ENCODE peak calls at places on chromosome 5, in four cellular contexts. One of them, this sample, is unnamed.

GRCh38 chr5:177455661-177456590 is 9.3 kb downstream of the PRR7 start:
- DNase-seq in mesenchymal stem cell: peak; percentile 88
- DNase-seq in H1: peak; percentile 96
- DNase-seq in H9: peak; percentile 95
- DNase-seq in this sample: peak; percentile 94

GRCh38 chr5:139635606-139636206 is 12.4 kb upstream of the CXXC5 start:
- DNase-seq in mesenchymal stem cell: peak; percentile 95
- DNase-seq in H1: peak; percentile 75
- DNase-seq in H9: no peak
- DNase-seq in this sample: no peak

GRCh38 chr5:52476346-52476745 is 311.4 kb upstream of the ITGA1 start:
- DNase-seq in mesenchymal stem cell: no peak
- DNase-seq in H1: no peak
- DNase-seq in H9: no peak
- DNase-seq in this sample: no peak

GRCh38 chr5:142945321-142945720 is 175.1 kb downstream of the ARHGAP26 start:
- DNase-seq in mesenchymal stem cell: no peak
- DNase-seq in H1: no peak
- DNase-seq in H9: no peak
- DNase-seq in this sample: no peak

GRCh38 chr5:31827862-31828261 is 188.9 kb downstream of the PDZD2 start:
- DNase-seq in mesenchymal stem cell: peak; percentile 61
- DNase-seq in H1: no peak
- DNase-seq in H9: no peak
- DNase-seq in this sample: no peak

GRCh38 chr5:139635191-139635590 is 13.0 kb upstream of the CXXC5 start:
- DNase-seq in mesenchymal stem cell: no peak
- DNase-seq in H1: no peak
- DNase-seq in H9: no peak
- DNase-seq in this sample: no peak

GRCh38 chr5:43642428-43642827 is 39.4 kb downstream of the NNT start:
- DNase-seq in mesenchymal stem cell: no peak
- DNase-seq in H1: no peak
- DNase-seq in H9: no peak
- DNase-seq in this sample: no peak

GRCh38 chr5:163705983-163706771 is 200.8 kb downstream of the MAT2B start:
- DNase-seq in mesenchymal stem cell: peak; percentile 40
- DNase-seq in H1: no peak
- DNase-seq in H9: no peak
- DNase-seq in this sample: no peak

GRCh38 chr5:19795218-19795617 is 192.8 kb downstream of the CDH18 start:
- DNase-seq in mesenchymal stem cell: peak; percentile 41
- DNase-seq in H1: no peak
- DNase-seq in H9: no peak
- DNase-seq in this sample: no peak

GRCh38 chr5:74567351-74567870 is 73.1 kb downstream of the ENC1 start:
- DNase-seq in mesenchymal stem cell: no peak
- DNase-seq in H1: no peak
- DNase-seq in H9: no peak
- DNase-seq in this sample: no peak

GRCh38 chr5:54518146-54519082 is 855 bp downstream of the SNX18 start:
- DNase-seq in mesenchymal stem cell: peak; percentile 58
- DNase-seq in H1: peak; percentile 59
- DNase-seq in H9: peak; percentile 46
- DNase-seq in this sample: no peak

GRCh38 chr5:54837939-54838457 is 147.4 kb downstream of the ESM1 start:
- DNase-seq in mesenchymal stem cell: no peak
- DNase-seq in H1: no peak
- DNase-seq in H9: no peak
- DNase-seq in this sample: no peak

GRCh38 chr5:981466-981865 is 27.1 kb upstream of the NKD2 start:
- DNase-seq in mesenchymal stem cell: no peak
- DNase-seq in H1: peak; percentile 42
- DNase-seq in H9: peak; percentile 34
- DNase-seq in this sample: no peak

GRCh38 chr5:111735829-111736228 is 21.2 kb downstream of the NREP start:
- DNase-seq in mesenchymal stem cell: peak; percentile 94
- DNase-seq in H1: no peak
- DNase-seq in H9: peak; percentile 58
- DNase-seq in this sample: no peak

GRCh38 chr5:67672633-67673032 is 476.0 kb upstream of the CD180 start:
- DNase-seq in mesenchymal stem cell: peak; percentile 10
- DNase-seq in H1: no peak
- DNase-seq in H9: no peak
- DNase-seq in this sample: no peak

GRCh38 chr5:169695919-169696490 is 58.9 kb downstream of the DOCK2 start:
- DNase-seq in mesenchymal stem cell: peak; percentile 94
- DNase-seq in H1: no peak
- DNase-seq in H9: no peak
- DNase-seq in this sample: no peak

GRCh38 chr5:77379558-77380061 is 112.5 kb downstream of the WDR41 start:
- DNase-seq in mesenchymal stem cell: no peak
- DNase-seq in H1: no peak
- DNase-seq in H9: no peak
- DNase-seq in this sample: no peak

GRCh38 chr5:132260714-132261615 is 3.5 kb downstream of the PDLIM4 start:
- DNase-seq in mesenchymal stem cell: peak; percentile 88
- DNase-seq in H1: peak; percentile 23
- DNase-seq in H9: peak; percentile 25
- DNase-seq in this sample: no peak

GRCh38 chr5:50967388-50968039 is 301.1 kb downstream of the PARP8 start:
- DNase-seq in mesenchymal stem cell: peak; percentile 52
- DNase-seq in H1: peak; percentile 60
- DNase-seq in H9: peak; percentile 48
- DNase-seq in this sample: peak; percentile 35

GRCh38 chr5:73412597-73412988 is 36.0 kb downstream of the FOXD1 start:
- DNase-seq in mesenchymal stem cell: no peak
- DNase-seq in H1: no peak
- DNase-seq in H9: no peak
- DNase-seq in this sample: no peak

GRCh38 chr5:7039058-7039457 is 325.8 kb downstream of the TENT4A start:
- DNase-seq in mesenchymal stem cell: no peak
- DNase-seq in H1: no peak
- DNase-seq in H9: no peak
- DNase-seq in this sample: no peak

GRCh38 chr5:134053840-134054338 is 49.1 kb upstream of the VDAC1 start:
- DNase-seq in mesenchymal stem cell: no peak
- DNase-seq in H1: no peak
- DNase-seq in H9: no peak
- DNase-seq in this sample: no peak

GRCh38 chr5:158600679-158601078 is 499.0 kb downstream of the EBF1 start:
- DNase-seq in mesenchymal stem cell: no peak
- DNase-seq in H1: no peak
- DNase-seq in H9: no peak
- DNase-seq in this sample: no peak

GRCh38 chr5:93941897-93942296 is 200.5 kb upstream of the POU5F2 start:
- DNase-seq in mesenchymal stem cell: no peak
- DNase-seq in H1: no peak
- DNase-seq in H9: no peak
- DNase-seq in this sample: no peak

GRCh38 chr5:145925353-145925752 is 11.0 kb upstream of the SH3RF2 start:
- DNase-seq in mesenchymal stem cell: peak; percentile 82
- DNase-seq in H1: no peak
- DNase-seq in H9: no peak
- DNase-seq in this sample: no peak

GRCh38 chr5:24110019-24110615 is 534.7 kb downstream of the CDH10 start:
- DNase-seq in mesenchymal stem cell: peak; percentile 24
- DNase-seq in H1: no peak
- DNase-seq in H9: no peak
- DNase-seq in this sample: peak; percentile 2

GRCh38 chr5:33105521-33105941 is 335.2 kb upstream of the TARS1 start:
- DNase-seq in mesenchymal stem cell: peak; percentile 41
- DNase-seq in H1: no peak
- DNase-seq in H9: no peak
- DNase-seq in this sample: no peak
- H2BK15ac ChIP-seq in mesenchymal stem cell: no peak overlapping the region
- H2BK15ac ChIP-seq in H1: no peak overlapping the region
- H2BK15ac ChIP-seq in H9: no peak overlapping the region
- H2BK15ac ChIP-seq in this sample: no peak overlapping the region

GRCh38 chr5:59923465-59923864 is 29.9 kb upstream of the PDE4D start:
- DNase-seq in mesenchymal stem cell: peak; percentile 21
- DNase-seq in H1: no peak
- DNase-seq in H9: no peak
- DNase-seq in this sample: no peak
- H3K14ac ChIP-seq in mesenchymal stem cell: no peak overlapping the region
- H3K14ac ChIP-seq in H1: no peak overlapping the region
- H3K14ac ChIP-seq in H9: no peak overlapping the region
- H3K14ac ChIP-seq in this sample: no peak overlapping the region

GRCh38 chr5:15026011-15026481 is 154.5 kb upstream of the ANKH start:
- DNase-seq in mesenchymal stem cell: peak; percentile 33
- DNase-seq in H1: no peak
- DNase-seq in H9: no peak
- DNase-seq in this sample: no peak

GRCh38 chr5:15021286-15022046 is 149.9 kb upstream of the ANKH start:
- DNase-seq in mesenchymal stem cell: peak; percentile 74
- DNase-seq in H1: no peak
- DNase-seq in H9: no peak
- DNase-seq in this sample: no peak

GRCh38 chr5:15023266-15023665 is 151.7 kb upstream of the ANKH start:
- DNase-seq in mesenchymal stem cell: no peak
- DNase-seq in H1: no peak
- DNase-seq in H9: no peak
- DNase-seq in this sample: no peak

GRCh38 chr5:15023846-15024245 is 152.3 kb upstream of the ANKH start:
- DNase-seq in mesenchymal stem cell: no peak
- DNase-seq in H1: no peak
- DNase-seq in H9: no peak
- DNase-seq in this sample: no peak

GRCh38 chr5:15020731-15021130 is 149.2 kb upstream of the ANKH start:
- DNase-seq in mesenchymal stem cell: peak; percentile 14
- DNase-seq in H1: no peak
- DNase-seq in H9: no peak
- DNase-seq in this sample: no peak
- H2BK12ac ChIP-seq in mesenchymal stem cell: no peak overlapping the region
- H2BK12ac ChIP-seq in H1: no peak overlapping the region
- H2BK12ac ChIP-seq in H9: no peak overlapping the region
- H2BK12ac ChIP-seq in this sample: no peak overlapping the region

DNA sequence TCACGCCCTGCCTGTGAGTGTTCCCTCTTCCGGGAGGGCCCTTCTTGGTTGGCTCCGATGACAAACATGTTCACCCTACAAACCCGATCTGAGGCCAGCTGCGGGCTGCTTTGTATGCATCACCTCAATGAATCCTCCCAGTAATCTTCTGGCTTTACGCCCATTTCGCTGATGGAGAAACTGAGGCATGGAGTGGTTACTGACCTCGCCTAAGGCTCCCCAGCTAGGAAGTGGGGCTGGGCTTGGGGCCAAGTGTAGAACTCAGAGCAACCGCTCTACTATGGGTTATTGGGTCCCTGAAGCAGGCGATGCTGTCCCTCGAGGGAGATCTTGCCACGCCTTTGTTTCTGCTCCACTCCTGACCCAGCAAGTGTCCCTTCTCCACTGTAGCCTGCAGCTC is 38.2 kb upstream of the RPL26L1 start:
- DNase-seq in mesenchymal stem cell: no peak
- DNase-seq in H1: no peak
- DNase-seq in H9: no peak
- DNase-seq in this sample: no peak
- H2BK15ac ChIP-seq in mesenchymal stem cell: no peak overlapping the region
- H2BK15ac ChIP-seq in H1: no peak overlapping the region
- H2BK15ac ChIP-seq in H9: no peak overlapping the region
- H2BK15ac ChIP-seq in this sample: no peak overlapping the region

DNA sequence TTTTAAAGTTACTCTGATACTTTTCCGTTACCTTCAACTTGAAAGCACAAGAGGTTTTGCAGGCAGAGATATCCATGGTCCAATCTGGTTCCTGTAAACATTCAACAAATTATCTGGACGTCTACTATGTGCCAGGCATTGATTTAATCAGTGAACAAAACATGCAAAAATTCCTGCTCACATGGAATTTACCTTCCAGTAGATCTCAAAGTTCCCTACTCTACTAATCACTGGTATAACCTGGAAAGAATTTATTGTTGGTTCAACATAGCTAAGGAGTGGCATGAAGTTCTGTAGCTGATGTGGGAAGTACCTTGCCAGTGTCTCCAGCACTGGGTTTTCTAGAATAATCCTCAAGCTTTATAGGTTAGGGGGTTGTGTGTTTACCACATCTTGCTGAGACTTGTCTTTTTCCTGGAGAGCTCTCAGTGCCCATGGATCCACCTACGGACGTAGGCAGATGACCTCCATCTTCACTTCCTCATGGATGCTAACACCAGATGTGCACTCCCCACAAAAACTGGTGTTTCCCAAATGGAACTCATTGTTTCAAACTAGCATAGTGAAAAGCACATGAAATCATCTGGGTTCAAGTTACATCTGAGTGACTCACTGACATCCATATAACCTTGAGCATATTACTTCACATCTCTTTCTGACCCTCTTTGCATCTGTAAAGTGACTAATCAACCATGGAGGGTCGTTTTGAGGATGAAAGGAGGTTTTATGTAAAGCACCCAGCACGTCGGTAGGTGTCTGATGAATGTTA is 10.0 kb downstream of the OCLN start:
- DNase-seq in mesenchymal stem cell: peak; percentile 55
- DNase-seq in H1: no peak
- DNase-seq in H9: no peak
- DNase-seq in this sample: no peak
- H3K14ac ChIP-seq in mesenchymal stem cell: no peak overlapping the region
- H3K14ac ChIP-seq in H1: no peak overlapping the region
- H3K14ac ChIP-seq in H9: no peak overlapping the region
- H3K14ac ChIP-seq in this sample: no peak overlapping the region

GRCh38 chr5:97100486-97100885 is 41.9 kb downstream of the LIX1 start:
- DNase-seq in mesenchymal stem cell: peak; percentile 7
- DNase-seq in H1: no peak
- DNase-seq in H9: no peak
- DNase-seq in this sample: no peak

GRCh38 chr5:97097348-97098220 is 44.8 kb downstream of the LIX1 start:
- DNase-seq in mesenchymal stem cell: no peak
- DNase-seq in H1: no peak
- DNase-seq in H9: no peak
- DNase-seq in this sample: no peak

GRCh38 chr5:97101189-97101910 is 41.1 kb downstream of the LIX1 start:
- DNase-seq in mesenchymal stem cell: peak; percentile 34
- DNase-seq in H1: no peak
- DNase-seq in H9: no peak
- DNase-seq in this sample: no peak

GRCh38 chr5:97096096-97096648 is 46.2 kb downstream of the LIX1 start:
- DNase-seq in mesenchymal stem cell: no peak
- DNase-seq in H1: no peak
- DNase-seq in H9: no peak
- DNase-seq in this sample: no peak

GRCh38 chr5:97098864-97099454 is 43.5 kb downstream of the LIX1 start:
- DNase-seq in mesenchymal stem cell: no peak
- DNase-seq in H1: no peak
- DNase-seq in H9: no peak
- DNase-seq in this sample: no peak
- H2BK12ac ChIP-seq in mesenchymal stem cell: no peak overlapping the region
- H2BK12ac ChIP-seq in H1: no peak overlapping the region
- H2BK12ac ChIP-seq in H9: no peak overlapping the region
- H2BK12ac ChIP-seq in this sample: no peak overlapping the region

GRCh38 chr5:37889612-37890317 is 49.9 kb upstream of the GDNF start:
- DNase-seq in mesenchymal stem cell: peak; percentile 48
- DNase-seq in H1: no peak
- DNase-seq in H9: no peak
- DNase-seq in this sample: no peak
- H2BK15ac ChIP-seq in mesenchymal stem cell: peak overlapping the region; percentile 33
- H2BK15ac ChIP-seq in H1: no peak overlapping the region
- H2BK15ac ChIP-seq in H9: no peak overlapping the region
- H2BK15ac ChIP-seq in this sample: no peak overlapping the region

This sample was measured in neuronal stem cell.